ENCODE peak calls at places on chromosomes 3 and 15, in seven cellular contexts. S is prostate gland; A is CD8-positive, alpha-beta memory T cell; D is aorta; E is mesenchymal stem cell; L is pancreas; T is Peyer's patch. F is an unnamed sample.

GRCh38 chr3:46266598-46266997 is 24.3 kb downstream of the CCR3 start:
- DNase-seq in S (no peak), T (no peak), L (no peak), D (no peak), E (no peak), A (no peak), F (no peak)

GRCh38 chr3:39137435-39137936 is 15.9 kb downstream of the CSRNP1 start:
- DNase-seq in S (no peak), A (no peak), T (no peak), L (no peak), D (no peak), E (no peak), F (no peak)

GRCh38 chr3:41199866-41200668 is 762 bp downstream of the CTNNB1 start:
- DNase-seq in A (peak; percentile 45), L (no peak), T (peak; percentile 66), D (no peak), S (peak; percentile 30), E (peak; percentile 56), F (peak; percentile 28)

GRCh38 chr15:78146437-78147154 is 2.6 kb upstream of the IDH3A start:
- DNase-seq in A (no peak), L (no peak), S (no peak), T (no peak), E (no peak), D (no peak), F (no peak)

GRCh38 chr3:175940881-175941280 is 1081.7 kb downstream of the NAALADL2 start:
- DNase-seq in D (no peak), L (no peak), T (no peak), E (no peak), A (no peak), S (no peak), F (no peak)

GRCh38 chr3:68893600-68894239 is 38.6 kb downstream of the TAFA4 start:
- DNase-seq in S (no peak), L (no peak), A (no peak), T (no peak), D (no peak), E (peak; percentile 50), F (peak; percentile 26)

GRCh38 chr3:66425566-66425965 is 75.3 kb downstream of the LRIG1 start:
- DNase-seq in L (no peak), E (no peak), A (no peak), T (no peak), S (no peak), D (no peak), F (no peak)

GRCh38 chr3:141328286-141329166 is 39.8 kb upstream of the ZBTB38 start:
- DNase-seq in L (peak; percentile 42), E (no peak), S (no peak), A (no peak), T (no peak), D (no peak), F (no peak)

GRCh38 chr3:156206157-156206556 is 85.8 kb downstream of the KCNAB1 start:
- DNase-seq in E (no peak), S (no peak), D (no peak), T (no peak), A (no peak), L (no peak), F (no peak)

GRCh38 chr3:61682671-61683408 is 121.5 kb downstream of the PTPRG start:
- DNase-seq in A (no peak), L (no peak), S (no peak), D (no peak), E (peak; percentile 2), T (no peak), F (no peak)

GRCh38 chr3:177538064-177538742 is 340.9 kb upstream of the TBL1XR1 start:
- DNase-seq in A (no peak), L (no peak), T (no peak), E (peak; percentile 16), S (no peak), D (no peak), F (no peak)

GRCh38 chr3:142534543-142534942 is 44.0 kb downstream of the ATR start:
- DNase-seq in E (no peak), L (no peak), D (no peak), S (no peak), T (no peak), A (no peak), F (no peak)

GRCh38 chr3:1183320-1184048 is 90.7 kb downstream of the CNTN6 start:
- DNase-seq in S (no peak), L (no peak), T (no peak), D (no peak), E (no peak), A (no peak), F (no peak)

GRCh38 chr3:101890716-101891115 is 41.4 kb downstream of the NFKBIZ start:
- DNase-seq in L (no peak), D (no peak), A (no peak), T (no peak), E (peak; percentile 66), S (no peak), F (no peak)

GRCh38 chr3:193489949-193490348 is 64.7 kb downstream of the ATP13A4 start:
- DNase-seq in E (no peak), T (no peak), A (no peak), D (no peak), L (no peak), S (no peak), F (no peak)
- H3K27ac ChIP-seq in E (no peak overlapping the region), T (peak overlapping the region; percentile 4), A (no peak overlapping the region), D (no peak overlapping the region), L (no peak overlapping the region), S (no peak overlapping the region), F (no peak overlapping the region)

GRCh38 chr3:30609930-30610701 is 3.7 kb downstream of the TGFBR2 start:
- DNase-seq in T (no peak), E (no peak), L (no peak), A (no peak), S (no peak), D (no peak), F (no peak)
- H3K27ac ChIP-seq in T (peak overlapping the region; percentile 64), E (no peak overlapping the region), L (no peak overlapping the region), A (no peak overlapping the region), S (no peak overlapping the region), D (no peak overlapping the region), F (peak overlapping the region; percentile 79)

GRCh38 chr15:95375281-95375680 is 955.2 kb upstream of the NR2F2 start:
- DNase-seq in E (no peak), S (no peak), A (no peak), T (no peak), D (no peak), L (no peak), F (no peak)
- H3K27ac ChIP-seq in E (no peak overlapping the region), S (no peak overlapping the region), A (no peak overlapping the region), T (no peak overlapping the region), D (no peak overlapping the region), L (no peak overlapping the region), F (no peak overlapping the region)

GRCh38 chr3:186989429-186989828 is 59.1 kb downstream of the ST6GAL1 start:
- DNase-seq in S (no peak), L (no peak), D (no peak), E (no peak), A (no peak), T (no peak), F (no peak)
- H3K27ac ChIP-seq in S (peak overlapping the region; percentile 75), L (peak overlapping the region; percentile 1), D (no peak overlapping the region), E (no peak overlapping the region), A (no peak overlapping the region), T (no peak overlapping the region), F (no peak overlapping the region)

DNA sequence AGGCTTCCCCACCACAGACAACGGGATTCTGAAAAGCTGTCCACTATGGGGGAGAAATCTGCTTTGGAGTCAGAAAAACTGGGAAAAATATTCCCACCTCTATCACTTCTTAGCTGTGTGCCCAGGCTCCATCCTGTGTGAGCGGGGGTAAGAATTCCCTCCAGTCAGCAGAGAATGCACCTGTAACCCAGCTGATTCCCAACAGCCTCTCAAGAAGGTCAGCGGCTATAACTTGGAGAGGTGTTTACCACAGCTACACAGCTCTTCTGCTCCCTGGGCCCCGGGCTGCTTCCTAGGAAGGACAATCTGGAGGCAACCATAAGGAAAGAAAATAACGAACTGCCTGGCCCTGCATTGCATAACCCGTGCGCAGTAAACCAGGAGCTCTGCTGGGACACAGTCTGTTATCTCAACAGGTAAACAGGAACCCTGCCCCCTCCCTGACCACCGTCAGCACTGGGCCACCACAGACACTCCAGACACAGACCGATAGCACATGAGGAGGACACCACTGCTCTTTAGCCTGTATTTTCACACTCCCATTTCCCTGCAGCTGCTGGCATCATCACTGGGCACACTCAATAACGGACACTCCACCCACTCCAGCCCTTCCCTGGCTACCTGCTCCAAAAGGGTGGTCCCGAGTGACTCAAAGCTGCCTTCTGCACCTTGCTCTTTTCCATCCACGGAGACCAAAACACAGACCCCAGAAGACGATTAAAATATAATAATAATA is 2.1 kb downstream of the RAB43 start:
- DNase-seq in A (no peak), T (peak; percentile 73), D (no peak), S (peak; percentile 62), E (peak; percentile 11), L (peak; percentile 48), F (no peak)
- H3K27ac ChIP-seq in A (peak overlapping the region; percentile 60), T (peak overlapping the region; percentile 98), D (no peak overlapping the region), S (peak overlapping the region; percentile 94), E (peak overlapping the region; percentile 66), L (peak overlapping the region; percentile 88), F (peak overlapping the region; percentile 83)

GRCh38 chr3:122405015-122405414 is 10.8 kb downstream of the WDR5B start:
- DNase-seq in S (no peak), A (no peak), E (no peak), L (no peak), D (no peak), T (no peak), F (no peak)
- H3K27ac ChIP-seq in S (no peak overlapping the region), A (no peak overlapping the region), E (no peak overlapping the region), L (no peak overlapping the region), D (no peak overlapping the region), T (no peak overlapping the region), F (no peak overlapping the region)

F was measured in naive thymus-derived CD4-positive, alpha-beta T cell.